ENCODE peak calls at places on chromosomes 5 and 9, in eight cellular contexts. N is AG04449, P is tibial nerve, A is WERI-Rb-1, X is fibroblast of lung, J is foreskin fibroblast, T is mammary epithelial cell, Y is cardiac muscle cell. L is an unnamed sample.

GRCh38 chr5:169222934-169223594 is 77.9 kb downstream of the SLIT3 start:
- DNase-seq in N (no peak), P (no peak), A (no peak), X (no peak), J (no peak), T (no peak), Y (no peak), L (no peak)

GRCh38 chr9:126534431-126535186 is 79.1 kb upstream of the LMX1B start:
- DNase-seq in N (no peak), P (no peak), A (peak), X (no peak), J (no peak), T (no peak), Y (peak), L (no peak)

GRCh38 chr5:140557965-140558364 is 692 bp upstream of the SRA1 start:
- DNase-seq in N (no peak), P (no peak), A (no peak), X (no peak), J (no peak), T (no peak), Y (no peak), L (no peak)

GRCh38 chr9:84759300-84759750 is 89.8 kb downstream of the NTRK2 start:
- DNase-seq in N (no peak), P (no peak), A (no peak), X (no peak), J (no peak), T (peak), Y (no peak), L (no peak)

GRCh38 chr5:96293966-96294886 is 138.8 kb downstream of the PCSK1 start:
- DNase-seq in N (no peak), P (no peak), A (no peak), X (peak), J (peak), T (no peak), Y (no peak), L (no peak)

GRCh38 chr5:110809006-110809405 is 70.2 kb downstream of the SLC25A46 start:
- DNase-seq in N (no peak), P (no peak), A (no peak), X (no peak), J (no peak), T (no peak), Y (no peak), L (no peak)

GRCh38 chr5:98700730-98701129 is 72.7 kb upstream of the RGMB start:
- DNase-seq in N (no peak), P (no peak), A (no peak), X (no peak), J (no peak), T (peak), Y (no peak), L (no peak)

GRCh38 chr5:123705741-123706140 is 193.8 kb downstream of the CSNK1G3 start:
- DNase-seq in N (no peak), P (no peak), A (no peak), X (peak), J (peak), T (peak), Y (no peak), L (no peak)

GRCh38 chr9:3708751-3709150 is 182.9 kb upstream of the RFX3 start:
- DNase-seq in N (no peak), P (no peak), A (no peak), X (peak), J (peak), T (peak), Y (no peak), L (no peak)

GRCh38 chr5:132024789-132025402 is 13.4 kb upstream of the ACSL6 start:
- DNase-seq in N (no peak), P (no peak), A (no peak), X (no peak), J (no peak), T (no peak), Y (peak), L (no peak)

GRCh38 chr9:136407911-136408310 is 2.5 kb downstream of the ENTR1 start:
- DNase-seq in N (no peak), P (no peak), A (no peak), X (no peak), J (no peak), T (no peak), Y (no peak), L (no peak)

GRCh38 chr9:136411358-136411757 is 900 bp downstream of the PMPCA start:
- DNase-seq in N (no peak), P (no peak), A (no peak), X (no peak), J (no peak), T (peak), Y (no peak), L (no peak)

GRCh38 chr9:136412912-136413420 is 2.5 kb downstream of the PMPCA start:
- DNase-seq in N (no peak), P (no peak), A (no peak), X (no peak), J (no peak), T (no peak), Y (no peak), L (no peak)

GRCh38 chr9:136410500-136411287 is at the start of the genes ENTR1 and PMPCA:
- DNase-seq in N (peak), P (peak), A (peak), X (peak), J (peak), T (peak), Y (peak), L (peak)

DNA sequence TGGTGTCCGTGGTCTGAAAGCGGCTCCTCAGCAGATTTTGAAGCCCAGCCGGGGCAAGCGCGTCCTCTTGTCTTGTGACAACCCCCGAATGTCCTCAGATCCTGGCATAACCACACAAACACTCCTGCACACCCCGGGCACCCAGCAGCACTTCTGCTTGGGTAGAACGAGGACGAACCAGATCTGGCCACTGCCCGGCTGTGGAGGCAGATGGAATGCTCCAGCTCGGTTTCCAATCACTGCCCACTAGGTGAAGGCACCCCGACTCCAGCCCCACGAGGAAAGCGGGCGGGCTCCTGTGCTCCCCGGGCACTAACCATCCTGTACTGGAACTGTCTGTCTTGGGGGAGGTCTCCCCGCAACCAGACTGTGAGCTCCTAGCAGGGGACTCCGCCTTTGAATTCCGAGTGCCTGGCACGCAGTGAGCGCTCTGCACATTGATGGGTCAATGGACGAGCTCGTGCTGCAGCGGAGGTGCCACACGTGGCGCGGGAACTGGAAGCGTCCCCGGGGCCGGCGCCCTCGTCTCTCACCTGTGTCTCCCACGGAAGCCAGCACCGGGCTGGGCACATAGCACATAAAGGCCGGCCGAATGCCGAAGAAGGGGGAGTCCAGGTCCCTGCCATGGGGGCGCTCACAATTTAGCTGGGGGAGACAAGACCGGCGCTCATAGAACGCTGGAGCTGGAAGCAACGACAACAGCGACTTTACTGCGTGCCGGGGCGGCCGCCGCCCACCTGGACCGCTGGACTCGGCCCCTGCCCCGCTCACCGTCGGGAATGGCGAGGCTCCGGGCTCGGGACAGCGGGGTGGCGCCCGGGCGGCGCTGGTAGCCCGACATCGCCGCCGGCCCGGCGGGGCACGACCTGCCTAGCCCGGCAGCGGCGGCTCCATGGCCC is 608 bp downstream of the ENTR1 start:
- DNase-seq in N (no peak), P (no peak), A (no peak), X (peak), J (peak), T (peak), Y (peak), L (no peak)
- TF ChIP-seq CTCF in N (no peak), P (peak), A (no peak), X (no peak), J (no peak), T (no peak), Y (no peak), L (no peak)

GRCh38 chr9:132506907-132507669 is 75.3 kb upstream of the BARHL1 start:
- DNase-seq in N (no peak), P (no peak), A (no peak), X (no peak), J (no peak), T (no peak), Y (no peak), L (no peak)

GRCh38 chr9:132513416-132513815 is 69.0 kb upstream of the BARHL1 start:
- DNase-seq in N (no peak), P (no peak), A (no peak), X (no peak), J (no peak), T (no peak), Y (no peak), L (no peak)

GRCh38 chr9:132507670-132508469 is 74.5 kb upstream of the BARHL1 start:
- DNase-seq in N (no peak), P (peak), A (peak), X (peak), J (peak), T (peak), Y (peak), L (peak)

GRCh38 chr9:132511191-132511999 is 71.0 kb upstream of the BARHL1 start:
- DNase-seq in N (no peak), P (no peak), A (no peak), X (no peak), J (no peak), T (no peak), Y (no peak), L (no peak)

GRCh38 chr9:132509921-132510874 is 72.2 kb upstream of the BARHL1 start:
- DNase-seq in N (no peak), P (no peak), A (no peak), X (peak), J (no peak), T (no peak), Y (no peak), L (no peak)
- H3K4me3 ChIP-seq in N (no peak), P (no peak), A (no peak), X (no peak), J (no peak), T (no peak), Y (no peak), L (no peak)

GRCh38 chr5:134555889-134556311 is 30.4 kb downstream of the JADE2 start:
- DNase-seq in N (no peak), P (peak), A (peak), X (peak), J (peak), T (peak), Y (peak), L (peak)
- TF ChIP-seq CTCF in N (peak), P (peak), A (no peak), X (no peak), J (no peak), T (no peak), Y (no peak), L (no peak)

DNA sequence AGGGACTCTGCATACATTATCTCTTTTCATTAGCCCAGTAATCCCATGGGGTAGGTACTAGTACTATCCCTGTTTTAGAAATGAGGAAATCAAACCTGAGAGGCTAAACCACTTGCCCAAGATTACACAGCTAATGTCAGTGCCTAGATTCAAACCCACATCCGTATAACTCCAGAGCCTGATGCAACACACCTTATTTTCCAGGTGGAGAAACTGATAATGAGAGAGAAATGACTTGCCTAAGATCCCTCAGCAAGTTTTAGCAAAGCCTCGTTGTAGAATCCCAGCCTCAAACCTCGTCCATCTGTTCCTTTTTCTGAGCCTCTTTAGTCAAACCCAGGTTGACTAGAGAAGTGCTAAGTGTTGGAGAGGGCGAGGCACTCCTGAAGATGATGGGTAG is 1.1 kb upstream of the ADAM19 start:
- DNase-seq in N (no peak), P (no peak), A (no peak), X (no peak), J (no peak), T (no peak), Y (no peak), L (no peak)
- H3K4me3 ChIP-seq in N (no peak), P (no peak), A (no peak), X (no peak), J (peak), T (no peak), Y (no peak), L (no peak)

GRCh38 chr5:151684690-151685361 is 1.9 kb downstream of the SPARC start:
- DNase-seq in N (peak), P (peak), A (no peak), X (peak), J (peak), T (peak), Y (peak), L (peak)
- TF ChIP-seq CTCF in N (peak), P (peak), A (no peak), X (peak), J (peak), T (peak), Y (peak), L (peak)

DNA sequence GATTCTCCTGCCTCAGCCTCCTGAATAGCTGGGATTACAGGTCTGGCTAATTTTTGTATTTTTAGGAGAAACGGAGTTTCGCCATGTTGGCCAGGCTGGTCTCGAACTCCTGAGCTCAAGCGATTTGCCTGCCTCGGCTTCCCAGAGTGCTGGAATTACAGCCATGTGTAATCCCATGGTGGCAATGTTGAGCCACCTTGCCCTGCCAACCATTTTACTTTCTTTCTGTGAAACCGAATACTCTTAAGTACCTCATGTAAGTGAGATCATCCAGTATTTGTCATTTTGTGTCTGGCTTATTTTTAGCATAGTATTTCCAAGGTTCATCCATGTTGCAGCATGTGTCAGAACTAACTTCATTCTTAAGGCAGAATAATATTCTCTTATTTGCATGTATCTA is 8.2 kb downstream of the PRRC2B start:
- DNase-seq in N (no peak), P (no peak), A (no peak), X (peak), J (peak), T (no peak), Y (no peak), L (no peak)
- H3K4me3 ChIP-seq in N (peak), P (no peak), A (no peak), X (peak), J (peak), T (no peak), Y (no peak), L (no peak)

L was measured in AG09309.